ENCODE peak calls at places on chromosomes 13 and 19, in five cellular contexts. P, I, L, V and Z are unnamed samples.

GRCh38 chr13:106373989-106374572 is 161.4 kb downstream of the EFNB2 start:
- DNase-seq in I (no peak), P (no peak), L (no peak), V (peak; percentile 84), Z (no peak)

GRCh38 chr13:99955747-99956472 is 15.7 kb downstream of the ZIC5 start:
- DNase-seq in L (no peak), I (peak; percentile 47), P (no peak), V (no peak), Z (no peak)

GRCh38 chr19:29867984-29868383 is 56.2 kb downstream of the CCNE1 start:
- DNase-seq in L (no peak), I (no peak), P (no peak), V (no peak), Z (no peak)

GRCh38 chr13:97223711-97224461 is 1.8 kb downstream of the MBNL2 start:
- DNase-seq in L (peak; percentile 52), P (no peak), V (peak; percentile 94), I (peak; percentile 41), Z (peak; percentile 94)

GRCh38 chr13:83881917-83882625 is at the start of gene SLITRK1:
- DNase-seq in P (peak; percentile 53), I (peak; percentile 91), L (peak; percentile 92), V (peak; percentile 69), Z (no peak)

GRCh38 chr19:4807188-4807587 is 15.7 kb downstream of the FEM1A start:
- DNase-seq in V (no peak), I (no peak), L (no peak), P (no peak), Z (no peak)

GRCh38 chr13:108525867-108526266 is 103.5 kb upstream of the MYO16 start:
- DNase-seq in V (no peak), I (no peak), L (no peak), P (no peak), Z (no peak)

GRCh38 chr13:114148521-114148855 is 16.1 kb upstream of the RASA3 start:
- DNase-seq in V (no peak), P (no peak), L (no peak), I (no peak), Z (no peak)

GRCh38 chr13:111389621-111390521 is 69.4 kb downstream of the TEX29 start:
- DNase-seq in P (no peak), L (no peak), I (no peak), V (no peak), Z (no peak)

GRCh38 chr13:28116736-28117135 is 16.4 kb upstream of the FLT3 start:
- DNase-seq in P (no peak), I (no peak), L (no peak), V (no peak), Z (no peak)

GRCh38 chr13:40984670-40985366 is 34.3 kb downstream of the ELF1 start:
- DNase-seq in P (no peak), V (peak; percentile 47), L (no peak), I (no peak), Z (no peak)

GRCh38 chr19:18920400-18920799 is 885 bp downstream of the DDX49 start:
- DNase-seq in I (no peak), L (no peak), V (no peak), P (no peak), Z (no peak)

GRCh38 chr13:111897846-111898215 is 169.1 kb upstream of the SOX1 start:
- DNase-seq in I (peak; percentile 20), L (no peak), P (no peak), V (no peak), Z (no peak)

GRCh38 chr19:28917661-28918060 is 295.3 kb downstream of the UQCRFS1 start:
- DNase-seq in L (no peak), V (no peak), I (no peak), P (no peak), Z (no peak)

GRCh38 chr13:48232420-48233096 is 448 bp upstream of the ITM2B start:
- DNase-seq in P (no peak), L (no peak), V (no peak), I (no peak), Z (peak; percentile 90)

GRCh38 chr19:12774588-12775555 is at the start of gene HOOK2:
- DNase-seq in I (peak; percentile 98), P (no peak), L (no peak), V (no peak), Z (peak; percentile 97)

GRCh38 chr13:25717798-25718197 is 334.0 kb downstream of the SHISA2 start:
- DNase-seq in P (no peak), V (no peak), I (no peak), L (no peak), Z (no peak)

GRCh38 chr13:32009362-32009761 is 22.2 kb upstream of the FRY start:
- DNase-seq in L (no peak), I (no peak), V (no peak), P (no peak), Z (peak; percentile 44)

GRCh38 chr19:10419200-10419645 is 1.1 kb upstream of the PDE4A start:
- DNase-seq in I (no peak), V (no peak), P (no peak), L (no peak), Z (no peak)

GRCh38 chr13:48946163-48946562 is 29.5 kb upstream of the FNDC3A start:
- DNase-seq in L (no peak), V (no peak), I (no peak), P (no peak), Z (no peak)

GRCh38 chr13:21476893-21477472 is 17.9 kb upstream of the ZDHHC20 start:
- DNase-seq in P (peak; percentile 90), I (peak; percentile 94), L (peak; percentile 87), V (peak; percentile 73), Z (peak; percentile 83)

GRCh38 chr13:99980201-99981114 is 1.1 kb upstream of the ZIC2 start:
- DNase-seq in V (peak; percentile 54), I (peak; percentile 89), P (no peak), L (peak; percentile 62), Z (peak; percentile 59)

GRCh38 chr19:10142701-10143375 is 23.1 kb upstream of the EIF3G start:
- DNase-seq in I (no peak), L (no peak), P (no peak), V (no peak), Z (no peak)

GRCh38 chr19:18853755-18854427 is 22.1 kb downstream of the UPF1 start:
- DNase-seq in P (no peak), I (no peak), L (no peak), V (no peak), Z (no peak)

GRCh38 chr13:80338781-80339577 is 1.9 kb downstream of the SPRY2 start:
- DNase-seq in P (no peak), L (peak; percentile 82), I (peak; percentile 68), V (peak; percentile 87), Z (no peak)

GRCh38 chr13:65330691-65331090 is 1899.4 kb downstream of the PCDH9 start:
- DNase-seq in L (no peak), I (no peak), P (no peak), V (no peak), Z (no peak)

GRCh38 chr19:11710313-11710712 is 28.4 kb downstream of the ZNF823 start:
- DNase-seq in L (no peak), I (no peak), V (no peak), P (no peak), Z (no peak)

GRCh38 chr19:56079609-56080008 is 41.5 kb downstream of the ZNF787 start:
- DNase-seq in L (no peak), V (no peak), P (no peak), I (no peak), Z (no peak)

GRCh38 chr13:95788100-95788463 is 111.1 kb downstream of the DNAJC3 start:
- DNase-seq in P (no peak), V (no peak), L (no peak), I (no peak), Z (no peak)

DNA sequence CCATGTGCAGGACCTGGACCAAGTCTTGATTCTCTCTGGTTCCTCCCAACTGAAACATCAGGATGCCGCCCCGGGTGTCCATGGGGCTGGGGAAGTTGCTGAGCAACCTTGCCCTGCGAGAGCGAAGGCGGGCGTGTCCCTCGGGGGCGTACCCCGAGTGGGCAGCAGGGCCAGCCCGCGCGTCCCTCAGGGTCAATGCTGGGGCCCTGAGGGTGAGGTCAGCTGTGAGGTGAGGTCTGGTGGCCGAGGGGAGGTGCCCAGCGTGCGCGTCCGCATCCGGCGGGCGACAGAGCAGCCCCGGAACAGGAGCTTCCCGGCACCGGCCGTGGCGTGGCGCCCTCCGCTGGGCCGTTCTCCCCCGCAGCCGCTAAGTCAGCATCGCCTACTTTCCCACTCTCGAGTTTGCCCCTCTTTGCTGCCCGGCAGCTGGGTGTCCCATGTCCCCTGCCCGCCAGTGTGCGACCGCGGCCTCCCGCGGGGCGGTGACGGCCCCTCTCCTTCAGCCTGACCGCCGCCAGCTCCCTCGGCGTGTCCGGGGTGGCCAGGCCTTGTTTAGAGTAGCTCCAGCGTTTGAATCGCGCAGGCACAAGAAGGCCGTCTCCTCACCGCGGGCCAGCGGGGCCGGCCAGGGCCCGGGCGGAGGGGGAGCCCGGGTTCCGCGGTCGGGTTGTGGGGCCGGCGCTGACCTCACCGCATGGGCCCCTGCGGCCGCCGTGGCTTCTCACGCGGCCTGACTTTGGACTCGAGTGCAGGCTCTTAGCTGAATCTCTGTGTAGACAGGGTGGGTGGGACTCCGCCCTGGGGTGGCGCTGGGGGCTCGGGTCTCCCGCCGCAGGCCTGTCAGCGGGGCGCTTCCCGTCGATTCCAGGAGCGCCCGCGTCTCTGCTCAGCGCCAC is 33.0 kb downstream of the GJA3 start:
- DNase-seq in P (no peak), I (peak; percentile 67), V (peak; percentile 72), L (peak; percentile 57), Z (peak; percentile 58)
- H2BK120ac ChIP-seq in P (no peak overlapping the region), I (no peak overlapping the region), V (peak overlapping the region; percentile 84), L (no peak overlapping the region), Z (no peak overlapping the region)

GRCh38 chr13:24033527-24034302 is 126.8 kb upstream of the SPATA13 start:
- DNase-seq in I (no peak), L (no peak), V (peak; percentile 79), P (no peak), Z (peak; percentile 93)
- H3K14ac ChIP-seq in I (no peak overlapping the region), L (no peak overlapping the region), V (no peak overlapping the region), P (no peak overlapping the region), Z (no peak overlapping the region)

GRCh38 chr19:38324431-38324830 is 4.8 kb downstream of the KCNK6 start:
- DNase-seq in V (no peak), I (no peak), L (no peak), P (no peak), Z (no peak)

GRCh38 chr19:38320969-38321339 is 1.3 kb downstream of the KCNK6 start:
- DNase-seq in I (no peak), V (no peak), L (no peak), P (no peak), Z (no peak)

GRCh38 chr19:38321646-38322323 is 2.1 kb downstream of the KCNK6 start:
- DNase-seq in V (peak; percentile 72), I (no peak), L (no peak), P (no peak), Z (peak; percentile 20)

GRCh38 chr19:38326591-38326990 is 6.9 kb downstream of the KCNK6 start:
- DNase-seq in V (no peak), L (no peak), P (no peak), I (no peak), Z (no peak)

GRCh38 chr19:38323276-38323675 is 3.6 kb downstream of the KCNK6 start:
- DNase-seq in V (no peak), L (no peak), P (no peak), I (no peak), Z (no peak)
- H2BK12ac ChIP-seq in V (no peak overlapping the region), L (no peak overlapping the region), P (no peak overlapping the region), I (no peak overlapping the region), Z (no peak overlapping the region)

DNA sequence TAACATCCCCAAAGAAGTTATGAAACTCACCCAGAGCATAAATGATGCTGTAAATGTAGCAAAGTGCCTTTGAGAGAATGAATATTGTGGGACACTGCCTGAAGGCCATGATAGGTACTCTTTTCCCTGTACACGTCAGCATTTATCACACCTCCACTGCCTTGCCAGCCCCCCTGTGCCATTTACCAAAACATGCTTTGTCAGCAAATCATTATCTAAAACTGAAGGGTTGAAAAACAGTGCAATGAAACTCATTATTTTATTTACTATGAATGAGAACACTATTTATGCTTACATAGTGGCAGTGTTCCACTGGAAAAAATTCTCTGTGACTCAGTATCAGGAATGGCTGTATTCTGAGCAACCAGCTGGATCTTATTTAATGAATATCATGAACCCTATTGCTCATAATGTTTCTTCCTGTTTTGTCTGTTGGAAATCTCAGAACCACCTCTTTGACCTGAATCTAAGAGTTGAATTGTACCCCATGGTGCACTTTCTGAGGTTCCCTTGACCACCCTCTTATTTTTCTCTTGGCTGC is 564.1 kb downstream of the DCT start:
- DNase-seq in L (no peak), I (no peak), V (peak; percentile 32), P (no peak), Z (no peak)
- H2BK120ac ChIP-seq in L (no peak overlapping the region), I (no peak overlapping the region), V (no peak overlapping the region), P (no peak overlapping the region), Z (no peak overlapping the region)